ENCODE peak calls at places on chromosomes 3 and 15, in ten cellular contexts. H is gastrocnemius medialis; E is HCT116; C is lower lobe of right lung; Q is heart right ventricle; R is memory B cell; X is left cardiac atrium; N is right cardiac atrium; V is activated CD8-positive, alpha-beta T cell treated with anti-CD3 and anti-CD28 coated beads, Interleukin-2, amount 10 ng/mL, durations not matched to agents 7 days and 5 days; Y is activated T-helper 17 cell treated with anti-CD3 and anti-CD28 coated beads, Interleukin-2, amount 50 U/mL, for 72 hours. M is an unnamed sample.

GRCh38 chr3:185896565-185896964 is 41.2 kb downstream of the TRA2B start:
- ATAC-seq in E (no peak), R (no peak), H (no peak), N (no peak), C (no peak), Y (no peak), X (no peak), V (no peak), Q (no peak), M (no peak)

GRCh38 chr3:105847452-105847851 is 21.4 kb downstream of the CBLB start:
- ATAC-seq in C (no peak), X (peak; percentile 38), V (peak; percentile 34), N (no peak), H (no peak), Y (peak; percentile 71), E (no peak), R (no peak), Q (no peak), M (no peak)

GRCh38 chr3:17643691-17644090 is 98.7 kb downstream of the TBC1D5 start:
- ATAC-seq in R (no peak), E (no peak), X (no peak), H (no peak), N (no peak), C (no peak), Q (no peak), V (no peak), Y (no peak), M (no peak)

GRCh38 chr3:19931180-19931692 is 2.8 kb downstream of the EFHB start:
- ATAC-seq in C (peak; percentile 77), H (no peak), R (peak; percentile 95), N (no peak), E (no peak), V (peak; percentile 66), X (peak; percentile 29), Y (peak; percentile 87), Q (no peak), M (no peak)

GRCh38 chr3:50170689-50171088 is 15.6 kb downstream of the SEMA3F start:
- ATAC-seq in X (peak; percentile 44), E (no peak), Q (peak; percentile 57), Y (peak; percentile 45), C (peak; percentile 37), H (peak; percentile 23), R (no peak), V (no peak), N (peak; percentile 24), M (peak; percentile 59)

GRCh38 chr3:143226678-143227291 is 107.2 kb downstream of the CHST2 start:
- ATAC-seq in X (no peak), N (no peak), E (no peak), H (no peak), Q (no peak), V (no peak), R (no peak), Y (no peak), C (no peak), M (no peak)

GRCh38 chr15:33994005-33994615 is 25.8 kb downstream of the CHRM5 start:
- ATAC-seq in X (no peak), Y (no peak), N (no peak), H (no peak), C (no peak), V (no peak), R (no peak), E (peak; percentile 91), Q (no peak), M (no peak)

GRCh38 chr15:77342767-77343166 is 77.1 kb downstream of the PEAK1 start:
- ATAC-seq in X (no peak), Q (no peak), R (no peak), H (peak; percentile 76), N (no peak), C (no peak), V (no peak), Y (no peak), E (no peak), M (no peak)

GRCh38 chr3:46369675-46370132 is 1.0 kb upstream of the CCR5 start:
- ATAC-seq in H (no peak), E (no peak), Y (peak; percentile 87), R (no peak), X (no peak), N (no peak), Q (no peak), C (no peak), V (peak; percentile 66), M (no peak)

GRCh38 chr15:30882861-30883433 is 20.8 kb upstream of the FAN1 start:
- ATAC-seq in E (no peak), N (no peak), X (no peak), C (no peak), R (no peak), Q (no peak), V (peak; percentile 82), H (no peak), Y (peak; percentile 85), M (no peak)

GRCh38 chr3:102979682-102980378 is 545.0 kb downstream of the ZPLD1 start:
- ATAC-seq in Q (peak; percentile 97), N (peak; percentile 97), C (peak; percentile 85), X (peak; percentile 100), R (no peak), V (no peak), H (no peak), Y (no peak), E (peak; percentile 99), M (peak; percentile 91)

GRCh38 chr3:154552338-154552737 is 122.3 kb upstream of the GPR149 start:
- ATAC-seq in Y (no peak), Q (no peak), V (no peak), N (no peak), E (peak; percentile 83), C (no peak), H (no peak), X (no peak), R (no peak), M (no peak)

GRCh38 chr15:101361418-101361817 is 66.4 kb upstream of the SNRPA1 start:
- ATAC-seq in N (no peak), C (no peak), Q (no peak), V (no peak), E (no peak), R (no peak), H (no peak), Y (peak; percentile 23), X (no peak), M (no peak)

GRCh38 chr3:128187495-128187894 is 34.2 kb downstream of the EEFSEC start:
- ATAC-seq in Y (peak; percentile 42), V (no peak), R (no peak), X (no peak), H (no peak), E (no peak), Q (no peak), C (no peak), N (no peak), M (no peak)

GRCh38 chr15:82058026-82058425 is 12.2 kb upstream of the MEX3B start:
- ATAC-seq in R (no peak), Q (no peak), Y (no peak), V (no peak), H (no peak), E (peak; percentile 22), N (no peak), X (no peak), C (no peak), M (no peak)

GRCh38 chr15:100734606-100735005 is 132.2 kb downstream of the ASB7 start:
- ATAC-seq in C (no peak), Y (no peak), E (no peak), V (no peak), R (no peak), Q (no peak), N (no peak), X (no peak), H (no peak), M (no peak)

M was measured in gastroesophageal sphincter.